ENCODE peak calls at places on chromosomes 5 and 9, in five cellular contexts. One of them, this sample, is unnamed.

GRCh38 chr9:121652037-121652837 is 803 bp downstream of the DAB2IP start:
- DNase-seq in heart left ventricle: peak; percentile 79
- DNase-seq in psoas muscle: peak; percentile 42
- DNase-seq in NCI-H2171: peak; percentile 29
- DNase-seq in stimulated activated naive CD8-positive, alpha-beta T cell treated with anti-CD3 and anti-CD28 coated beads, Interleukin-15, amount 100 ng/mL, for 72 hours: no peak
- DNase-seq in this sample: no peak

GRCh38 chr5:121819661-121820261 is 31.9 kb upstream of the FTMT start:
- DNase-seq in stimulated activated naive CD8-positive, alpha-beta T cell treated with anti-CD3 and anti-CD28 coated beads, Interleukin-15, amount 100 ng/mL, for 72 hours: no peak
- DNase-seq in psoas muscle: no peak
- DNase-seq in NCI-H2171: no peak
- DNase-seq in heart left ventricle: no peak
- DNase-seq in this sample: no peak

GRCh38 chr9:130454096-130454811 is 9.5 kb downstream of the ASS1 start:
- DNase-seq in psoas muscle: no peak
- DNase-seq in heart left ventricle: no peak
- DNase-seq in NCI-H2171: no peak
- DNase-seq in stimulated activated naive CD8-positive, alpha-beta T cell treated with anti-CD3 and anti-CD28 coated beads, Interleukin-15, amount 100 ng/mL, for 72 hours: no peak
- DNase-seq in this sample: no peak

GRCh38 chr9:22102347-22103053 is 93.4 kb upstream of the CDKN2B start:
- DNase-seq in NCI-H2171: no peak
- DNase-seq in heart left ventricle: no peak
- DNase-seq in stimulated activated naive CD8-positive, alpha-beta T cell treated with anti-CD3 and anti-CD28 coated beads, Interleukin-15, amount 100 ng/mL, for 72 hours: no peak
- DNase-seq in psoas muscle: no peak
- DNase-seq in this sample: no peak

GRCh38 chr5:154816891-154817492 is 33.4 kb downstream of the FAXDC2 start:
- DNase-seq in psoas muscle: no peak
- DNase-seq in stimulated activated naive CD8-positive, alpha-beta T cell treated with anti-CD3 and anti-CD28 coated beads, Interleukin-15, amount 100 ng/mL, for 72 hours: no peak
- DNase-seq in NCI-H2171: no peak
- DNase-seq in heart left ventricle: no peak
- DNase-seq in this sample: no peak

GRCh38 chr9:98256632-98257218 is 1.3 kb upstream of the TBC1D2 start:
- DNase-seq in NCI-H2171: peak; percentile 42
- DNase-seq in heart left ventricle: no peak
- DNase-seq in psoas muscle: no peak
- DNase-seq in stimulated activated naive CD8-positive, alpha-beta T cell treated with anti-CD3 and anti-CD28 coated beads, Interleukin-15, amount 100 ng/mL, for 72 hours: no peak
- DNase-seq in this sample: no peak

GRCh38 chr9:118693645-118694044 is 675.6 kb downstream of the BRINP1 start:
- DNase-seq in stimulated activated naive CD8-positive, alpha-beta T cell treated with anti-CD3 and anti-CD28 coated beads, Interleukin-15, amount 100 ng/mL, for 72 hours: no peak
- DNase-seq in psoas muscle: no peak
- DNase-seq in heart left ventricle: no peak
- DNase-seq in NCI-H2171: no peak
- DNase-seq in this sample: no peak

GRCh38 chr9:136721339-136722092 is 9.1 kb downstream of the DIPK1B start:
- DNase-seq in psoas muscle: peak; percentile 55
- DNase-seq in NCI-H2171: no peak
- DNase-seq in heart left ventricle: no peak
- DNase-seq in stimulated activated naive CD8-positive, alpha-beta T cell treated with anti-CD3 and anti-CD28 coated beads, Interleukin-15, amount 100 ng/mL, for 72 hours: no peak
- DNase-seq in this sample: no peak

GRCh38 chr9:12719431-12719830 is 26.2 kb downstream of the TYRP1 start:
- DNase-seq in NCI-H2171: no peak
- DNase-seq in psoas muscle: no peak
- DNase-seq in stimulated activated naive CD8-positive, alpha-beta T cell treated with anti-CD3 and anti-CD28 coated beads, Interleukin-15, amount 100 ng/mL, for 72 hours: no peak
- DNase-seq in heart left ventricle: no peak
- DNase-seq in this sample: peak; percentile 78

GRCh38 chr5:171808951-171809350 is 23.3 kb downstream of the SMIM23 start:
- DNase-seq in NCI-H2171: no peak
- DNase-seq in psoas muscle: no peak
- DNase-seq in stimulated activated naive CD8-positive, alpha-beta T cell treated with anti-CD3 and anti-CD28 coated beads, Interleukin-15, amount 100 ng/mL, for 72 hours: no peak
- DNase-seq in heart left ventricle: no peak
- DNase-seq in this sample: no peak

GRCh38 chr5:112995764-112996618 is 19.4 kb downstream of the DCP2 start:
- DNase-seq in psoas muscle: peak; percentile 45
- DNase-seq in heart left ventricle: peak; percentile 69
- DNase-seq in NCI-H2171: peak; percentile 27
- DNase-seq in stimulated activated naive CD8-positive, alpha-beta T cell treated with anti-CD3 and anti-CD28 coated beads, Interleukin-15, amount 100 ng/mL, for 72 hours: peak; percentile 61
- DNase-seq in this sample: peak; percentile 38

GRCh38 chr5:113259034-113259433 is 175.8 kb downstream of the TSSK1B start:
- DNase-seq in stimulated activated naive CD8-positive, alpha-beta T cell treated with anti-CD3 and anti-CD28 coated beads, Interleukin-15, amount 100 ng/mL, for 72 hours: no peak
- DNase-seq in NCI-H2171: no peak
- DNase-seq in psoas muscle: no peak
- DNase-seq in heart left ventricle: no peak
- DNase-seq in this sample: no peak

GRCh38 chr9:98523231-98523901 is 185.4 kb downstream of the GABBR2 start:
- DNase-seq in NCI-H2171: no peak
- DNase-seq in heart left ventricle: no peak
- DNase-seq in psoas muscle: no peak
- DNase-seq in stimulated activated naive CD8-positive, alpha-beta T cell treated with anti-CD3 and anti-CD28 coated beads, Interleukin-15, amount 100 ng/mL, for 72 hours: no peak
- DNase-seq in this sample: no peak

GRCh38 chr9:79689576-79689975 is 117.8 kb downstream of the TLE4 start:
- DNase-seq in psoas muscle: no peak
- DNase-seq in NCI-H2171: no peak
- DNase-seq in stimulated activated naive CD8-positive, alpha-beta T cell treated with anti-CD3 and anti-CD28 coated beads, Interleukin-15, amount 100 ng/mL, for 72 hours: no peak
- DNase-seq in heart left ventricle: no peak
- DNase-seq in this sample: no peak

GRCh38 chr5:171299851-171300250 is 9.2 kb upstream of the TLX3 start:
- DNase-seq in psoas muscle: no peak
- DNase-seq in heart left ventricle: no peak
- DNase-seq in stimulated activated naive CD8-positive, alpha-beta T cell treated with anti-CD3 and anti-CD28 coated beads, Interleukin-15, amount 100 ng/mL, for 72 hours: no peak
- DNase-seq in NCI-H2171: no peak
- DNase-seq in this sample: no peak

GRCh38 chr9:105879181-105879580 is 184.8 kb downstream of the TMEM38B start:
- DNase-seq in psoas muscle: no peak
- DNase-seq in heart left ventricle: no peak
- DNase-seq in NCI-H2171: no peak
- DNase-seq in stimulated activated naive CD8-positive, alpha-beta T cell treated with anti-CD3 and anti-CD28 coated beads, Interleukin-15, amount 100 ng/mL, for 72 hours: no peak
- DNase-seq in this sample: no peak

GRCh38 chr5:140794594-140795258 is at the start of gene PCDHA2:
- DNase-seq in psoas muscle: no peak
- DNase-seq in heart left ventricle: no peak
- DNase-seq in NCI-H2171: no peak
- DNase-seq in stimulated activated naive CD8-positive, alpha-beta T cell treated with anti-CD3 and anti-CD28 coated beads, Interleukin-15, amount 100 ng/mL, for 72 hours: no peak
- DNase-seq in this sample: peak; percentile 41

GRCh38 chr5:14871084-14871572 is 450 bp downstream of the ANKH start:
- DNase-seq in stimulated activated naive CD8-positive, alpha-beta T cell treated with anti-CD3 and anti-CD28 coated beads, Interleukin-15, amount 100 ng/mL, for 72 hours: peak; percentile 47
- DNase-seq in heart left ventricle: peak; percentile 51
- DNase-seq in NCI-H2171: no peak
- DNase-seq in psoas muscle: peak; percentile 37
- DNase-seq in this sample: no peak

GRCh38 chr9:36946653-36947052 is 87.4 kb downstream of the PAX5 start:
- DNase-seq in heart left ventricle: no peak
- DNase-seq in stimulated activated naive CD8-positive, alpha-beta T cell treated with anti-CD3 and anti-CD28 coated beads, Interleukin-15, amount 100 ng/mL, for 72 hours: no peak
- DNase-seq in psoas muscle: no peak
- DNase-seq in NCI-H2171: no peak
- DNase-seq in this sample: no peak

GRCh38 chr9:76521906-76522305 is 62.9 kb downstream of the GCNT1 start:
- DNase-seq in heart left ventricle: no peak
- DNase-seq in NCI-H2171: no peak
- DNase-seq in stimulated activated naive CD8-positive, alpha-beta T cell treated with anti-CD3 and anti-CD28 coated beads, Interleukin-15, amount 100 ng/mL, for 72 hours: no peak
- DNase-seq in psoas muscle: no peak
- DNase-seq in this sample: no peak

GRCh38 chr5:168552146-168552545 is 23.0 kb downstream of the FBLL1 start:
- DNase-seq in NCI-H2171: no peak
- DNase-seq in psoas muscle: no peak
- DNase-seq in heart left ventricle: peak; percentile 29
- DNase-seq in stimulated activated naive CD8-positive, alpha-beta T cell treated with anti-CD3 and anti-CD28 coated beads, Interleukin-15, amount 100 ng/mL, for 72 hours: no peak
- DNase-seq in this sample: no peak

GRCh38 chr5:75023368-75024159 is 28.8 kb downstream of the GCNT4 start:
- DNase-seq in NCI-H2171: no peak
- DNase-seq in psoas muscle: no peak
- DNase-seq in heart left ventricle: no peak
- DNase-seq in stimulated activated naive CD8-positive, alpha-beta T cell treated with anti-CD3 and anti-CD28 coated beads, Interleukin-15, amount 100 ng/mL, for 72 hours: peak; percentile 58
- DNase-seq in this sample: no peak

GRCh38 chr5:124706729-124707361 is 39.6 kb downstream of the ZNF608 start:
- DNase-seq in psoas muscle: no peak
- DNase-seq in stimulated activated naive CD8-positive, alpha-beta T cell treated with anti-CD3 and anti-CD28 coated beads, Interleukin-15, amount 100 ng/mL, for 72 hours: no peak
- DNase-seq in NCI-H2171: peak; percentile 77
- DNase-seq in heart left ventricle: peak; percentile 70
- DNase-seq in this sample: peak; percentile 76

GRCh38 chr5:83375049-83375710 is 96.4 kb upstream of the VCAN start:
- DNase-seq in NCI-H2171: no peak
- DNase-seq in heart left ventricle: no peak
- DNase-seq in psoas muscle: no peak
- DNase-seq in stimulated activated naive CD8-positive, alpha-beta T cell treated with anti-CD3 and anti-CD28 coated beads, Interleukin-15, amount 100 ng/mL, for 72 hours: no peak
- DNase-seq in this sample: no peak

GRCh38 chr9:88748566-88749238 is 213.7 kb downstream of the NXNL2 start:
- DNase-seq in stimulated activated naive CD8-positive, alpha-beta T cell treated with anti-CD3 and anti-CD28 coated beads, Interleukin-15, amount 100 ng/mL, for 72 hours: no peak
- DNase-seq in NCI-H2171: no peak
- DNase-seq in psoas muscle: peak; percentile 55
- DNase-seq in heart left ventricle: peak; percentile 51
- DNase-seq in this sample: no peak

GRCh38 chr5:115179959-115180709 is 10.4 kb upstream of the TRIM36 start:
- DNase-seq in stimulated activated naive CD8-positive, alpha-beta T cell treated with anti-CD3 and anti-CD28 coated beads, Interleukin-15, amount 100 ng/mL, for 72 hours: no peak
- DNase-seq in heart left ventricle: no peak
- DNase-seq in NCI-H2171: no peak
- DNase-seq in psoas muscle: no peak
- DNase-seq in this sample: peak; percentile 19

GRCh38 chr9:111969061-111969460 is 72.4 kb downstream of the UGCG start:
- DNase-seq in heart left ventricle: no peak
- DNase-seq in psoas muscle: no peak
- DNase-seq in stimulated activated naive CD8-positive, alpha-beta T cell treated with anti-CD3 and anti-CD28 coated beads, Interleukin-15, amount 100 ng/mL, for 72 hours: no peak
- DNase-seq in NCI-H2171: no peak
- DNase-seq in this sample: no peak

GRCh38 chr9:130128782-130129424 is 43.3 kb upstream of the NCS1 start:
- DNase-seq in heart left ventricle: peak; percentile 64
- DNase-seq in stimulated activated naive CD8-positive, alpha-beta T cell treated with anti-CD3 and anti-CD28 coated beads, Interleukin-15, amount 100 ng/mL, for 72 hours: peak; percentile 73
- DNase-seq in NCI-H2171: no peak
- DNase-seq in psoas muscle: peak; percentile 56
- DNase-seq in this sample: no peak

GRCh38 chr5:9927106-9927505 is 297.0 kb upstream of the TAS2R1 start:
- DNase-seq in NCI-H2171: no peak
- DNase-seq in heart left ventricle: no peak
- DNase-seq in stimulated activated naive CD8-positive, alpha-beta T cell treated with anti-CD3 and anti-CD28 coated beads, Interleukin-15, amount 100 ng/mL, for 72 hours: no peak
- DNase-seq in psoas muscle: no peak
- DNase-seq in this sample: no peak

GRCh38 chr5:4941957-4942830 is 197.9 kb upstream of the ADAMTS16 start:
- DNase-seq in heart left ventricle: no peak
- DNase-seq in psoas muscle: no peak
- DNase-seq in stimulated activated naive CD8-positive, alpha-beta T cell treated with anti-CD3 and anti-CD28 coated beads, Interleukin-15, amount 100 ng/mL, for 72 hours: peak; percentile 12
- DNase-seq in NCI-H2171: no peak
- DNase-seq in this sample: no peak

GRCh38 chr9:86355814-86356213 is 1.6 kb upstream of the TUT7 start:
- DNase-seq in NCI-H2171: no peak
- DNase-seq in stimulated activated naive CD8-positive, alpha-beta T cell treated with anti-CD3 and anti-CD28 coated beads, Interleukin-15, amount 100 ng/mL, for 72 hours: no peak
- DNase-seq in psoas muscle: no peak
- DNase-seq in heart left ventricle: no peak
- DNase-seq in this sample: no peak

GRCh38 chr5:83025690-83026472 is 51.3 kb downstream of the TMEM167A start:
- DNase-seq in NCI-H2171: no peak
- DNase-seq in psoas muscle: no peak
- DNase-seq in stimulated activated naive CD8-positive, alpha-beta T cell treated with anti-CD3 and anti-CD28 coated beads, Interleukin-15, amount 100 ng/mL, for 72 hours: no peak
- DNase-seq in heart left ventricle: no peak
- DNase-seq in this sample: no peak

GRCh38 chr9:121271368-121272351 is 3.7 kb downstream of the GSN start:
- DNase-seq in stimulated activated naive CD8-positive, alpha-beta T cell treated with anti-CD3 and anti-CD28 coated beads, Interleukin-15, amount 100 ng/mL, for 72 hours: no peak
- DNase-seq in NCI-H2171: no peak
- DNase-seq in psoas muscle: peak; percentile 51
- DNase-seq in heart left ventricle: peak; percentile 69
- DNase-seq in this sample: peak; percentile 40

GRCh38 chr5:178467261-178468195 is 122.7 kb downstream of the COL23A1 start:
- DNase-seq in stimulated activated naive CD8-positive, alpha-beta T cell treated with anti-CD3 and anti-CD28 coated beads, Interleukin-15, amount 100 ng/mL, for 72 hours: no peak
- DNase-seq in NCI-H2171: no peak
- DNase-seq in heart left ventricle: peak; percentile 48
- DNase-seq in psoas muscle: no peak
- DNase-seq in this sample: no peak

GRCh38 chr9:71911908-71912325 is 478 bp downstream of the C9orf85 start:
- DNase-seq in stimulated activated naive CD8-positive, alpha-beta T cell treated with anti-CD3 and anti-CD28 coated beads, Interleukin-15, amount 100 ng/mL, for 72 hours: no peak
- DNase-seq in NCI-H2171: no peak
- DNase-seq in psoas muscle: no peak
- DNase-seq in heart left ventricle: no peak
- DNase-seq in this sample: no peak

GRCh38 chr5:119031905-119032304 is 39.0 kb upstream of the DMXL1 start:
- DNase-seq in NCI-H2171: no peak
- DNase-seq in heart left ventricle: no peak
- DNase-seq in psoas muscle: no peak
- DNase-seq in stimulated activated naive CD8-positive, alpha-beta T cell treated with anti-CD3 and anti-CD28 coated beads, Interleukin-15, amount 100 ng/mL, for 72 hours: peak; percentile 31
- DNase-seq in this sample: no peak

GRCh38 chr9:127105805-127106492 is 16.5 kb downstream of the ANGPTL2 start:
- DNase-seq in heart left ventricle: no peak
- DNase-seq in psoas muscle: no peak
- DNase-seq in NCI-H2171: no peak
- DNase-seq in stimulated activated naive CD8-positive, alpha-beta T cell treated with anti-CD3 and anti-CD28 coated beads, Interleukin-15, amount 100 ng/mL, for 72 hours: no peak
- DNase-seq in this sample: no peak

GRCh38 chr5:154157483-154158378 is 32.8 kb upstream of the GALNT10 start:
- DNase-seq in stimulated activated naive CD8-positive, alpha-beta T cell treated with anti-CD3 and anti-CD28 coated beads, Interleukin-15, amount 100 ng/mL, for 72 hours: no peak
- DNase-seq in NCI-H2171: no peak
- DNase-seq in psoas muscle: no peak
- DNase-seq in heart left ventricle: no peak
- DNase-seq in this sample: no peak